ENCODE peak calls at places on chromosome 18, in eight cellular contexts. One of them, this sample, is unnamed.

GRCh38 chr18:9596257-9596656 is 18.1 kb downstream of the PPP4R1 start:
- DNase-seq in Peyer's patch: no peak
- DNase-seq in H1: no peak
- DNase-seq in GM23338: no peak
- DNase-seq in caudate nucleus: no peak
- DNase-seq in cardiac muscle cell: no peak
- DNase-seq in neural progenitor cell: no peak
- DNase-seq in H9: no peak
- DNase-seq in this sample: no peak

GRCh38 chr18:60692277-60692676 is 319.7 kb upstream of the MC4R start:
- DNase-seq in H1: no peak
- DNase-seq in cardiac muscle cell: no peak
- DNase-seq in GM23338: peak; percentile 5
- DNase-seq in caudate nucleus: no peak
- DNase-seq in Peyer's patch: no peak
- DNase-seq in neural progenitor cell: no peak
- DNase-seq in H9: no peak
- DNase-seq in this sample: no peak

GRCh38 chr18:49968649-49969309 is 155.4 kb upstream of the ACAA2 start:
- DNase-seq in H9: no peak
- DNase-seq in GM23338: no peak
- DNase-seq in caudate nucleus: no peak
- DNase-seq in neural progenitor cell: no peak
- DNase-seq in cardiac muscle cell: no peak
- DNase-seq in H1: no peak
- DNase-seq in Peyer's patch: no peak
- DNase-seq in this sample: no peak

GRCh38 chr18:60563082-60563481 is 190.5 kb upstream of the MC4R start:
- DNase-seq in cardiac muscle cell: no peak
- DNase-seq in caudate nucleus: no peak
- DNase-seq in H1: no peak
- DNase-seq in Peyer's patch: no peak
- DNase-seq in H9: no peak
- DNase-seq in neural progenitor cell: no peak
- DNase-seq in GM23338: no peak
- DNase-seq in this sample: no peak

GRCh38 chr18:23258566-23259265 is 123.4 kb downstream of the CABLES1 start:
- DNase-seq in H1: no peak
- DNase-seq in H9: no peak
- DNase-seq in GM23338: no peak
- DNase-seq in neural progenitor cell: no peak
- DNase-seq in caudate nucleus: no peak
- DNase-seq in Peyer's patch: no peak
- DNase-seq in cardiac muscle cell: no peak
- DNase-seq in this sample: no peak

GRCh38 chr18:79918089-79919011 is 33.1 kb downstream of the SLC66A2 start:
- DNase-seq in cardiac muscle cell: no peak
- DNase-seq in H1: no peak
- DNase-seq in neural progenitor cell: no peak
- DNase-seq in Peyer's patch: peak; percentile 33
- DNase-seq in caudate nucleus: no peak
- DNase-seq in GM23338: no peak
- DNase-seq in H9: peak; percentile 15
- DNase-seq in this sample: no peak

GRCh38 chr18:45412577-45412976 is 202.7 kb upstream of the SLC14A2 start:
- DNase-seq in Peyer's patch: no peak
- DNase-seq in H1: no peak
- DNase-seq in cardiac muscle cell: no peak
- DNase-seq in caudate nucleus: no peak
- DNase-seq in neural progenitor cell: no peak
- DNase-seq in GM23338: no peak
- DNase-seq in H9: no peak
- DNase-seq in this sample: peak; percentile 40

GRCh38 chr18:45243347-45244095 is 371.8 kb upstream of the SLC14A2 start:
- DNase-seq in H1: no peak
- DNase-seq in Peyer's patch: no peak
- DNase-seq in neural progenitor cell: no peak
- DNase-seq in cardiac muscle cell: no peak
- DNase-seq in H9: no peak
- DNase-seq in caudate nucleus: no peak
- DNase-seq in GM23338: no peak
- DNase-seq in this sample: no peak

GRCh38 chr18:35267161-35267651 is 22.8 kb downstream of the ZSCAN30 start:
- DNase-seq in H9: peak; percentile 31
- DNase-seq in caudate nucleus: peak; percentile 75
- DNase-seq in GM23338: peak; percentile 89
- DNase-seq in cardiac muscle cell: no peak
- DNase-seq in Peyer's patch: peak; percentile 80
- DNase-seq in H1: no peak
- DNase-seq in neural progenitor cell: peak; percentile 4
- DNase-seq in this sample: no peak

GRCh38 chr18:28715206-28715605 is 538.3 kb upstream of the CDH2 start:
- DNase-seq in neural progenitor cell: no peak
- DNase-seq in H1: no peak
- DNase-seq in GM23338: no peak
- DNase-seq in H9: no peak
- DNase-seq in caudate nucleus: no peak
- DNase-seq in cardiac muscle cell: no peak
- DNase-seq in Peyer's patch: no peak
- DNase-seq in this sample: no peak

GRCh38 chr18:61921621-61922235 is 28.9 kb upstream of the RNF152 start:
- DNase-seq in Peyer's patch: no peak
- DNase-seq in cardiac muscle cell: no peak
- DNase-seq in GM23338: peak; percentile 4
- DNase-seq in H1: no peak
- DNase-seq in neural progenitor cell: no peak
- DNase-seq in H9: no peak
- DNase-seq in caudate nucleus: no peak
- DNase-seq in this sample: no peak

GRCh38 chr18:67131498-67131897 is 385.0 kb downstream of the DSEL start:
- DNase-seq in GM23338: no peak
- DNase-seq in H1: no peak
- DNase-seq in Peyer's patch: no peak
- DNase-seq in cardiac muscle cell: no peak
- DNase-seq in neural progenitor cell: no peak
- DNase-seq in H9: no peak
- DNase-seq in caudate nucleus: no peak
- DNase-seq in this sample: peak; percentile 31

GRCh38 chr18:49647496-49648168 is 85.8 kb downstream of the LIPG start:
- DNase-seq in cardiac muscle cell: no peak
- DNase-seq in neural progenitor cell: no peak
- DNase-seq in H9: no peak
- DNase-seq in GM23338: no peak
- DNase-seq in caudate nucleus: no peak
- DNase-seq in Peyer's patch: no peak
- DNase-seq in H1: no peak
- DNase-seq in this sample: no peak

GRCh38 chr18:39624934-39625333 is 2059.3 kb upstream of the CELF4 start:
- DNase-seq in H9: no peak
- DNase-seq in Peyer's patch: no peak
- DNase-seq in caudate nucleus: no peak
- DNase-seq in neural progenitor cell: no peak
- DNase-seq in GM23338: peak; percentile 42
- DNase-seq in cardiac muscle cell: no peak
- DNase-seq in H1: peak; percentile 7
- DNase-seq in this sample: no peak

GRCh38 chr18:7945882-7946281 is 378.8 kb downstream of the PTPRM start:
- DNase-seq in H1: no peak
- DNase-seq in H9: no peak
- DNase-seq in caudate nucleus: no peak
- DNase-seq in GM23338: no peak
- DNase-seq in Peyer's patch: no peak
- DNase-seq in neural progenitor cell: no peak
- DNase-seq in cardiac muscle cell: no peak
- DNase-seq in this sample: peak; percentile 67

GRCh38 chr18:3692691-3693090 is 242.7 kb downstream of the TGIF1 start:
- DNase-seq in H1: no peak
- DNase-seq in H9: no peak
- DNase-seq in Peyer's patch: no peak
- DNase-seq in GM23338: no peak
- DNase-seq in caudate nucleus: no peak
- DNase-seq in cardiac muscle cell: no peak
- DNase-seq in neural progenitor cell: no peak
- DNase-seq in this sample: no peak
- H3K27ac ChIP-seq in H1: no peak overlapping the region
- H3K27ac ChIP-seq in H9: no peak overlapping the region
- H3K27ac ChIP-seq in Peyer's patch: no peak overlapping the region
- H3K27ac ChIP-seq in GM23338: no peak overlapping the region
- H3K27ac ChIP-seq in caudate nucleus: no peak overlapping the region
- H3K27ac ChIP-seq in cardiac muscle cell: no peak overlapping the region
- H3K27ac ChIP-seq in neural progenitor cell: no peak overlapping the region
- H3K27ac ChIP-seq in this sample: no peak overlapping the region

GRCh38 chr18:59142274-59142673 is 2.6 kb downstream of the SEC11C start:
- DNase-seq in cardiac muscle cell: no peak
- DNase-seq in GM23338: no peak
- DNase-seq in Peyer's patch: no peak
- DNase-seq in neural progenitor cell: no peak
- DNase-seq in caudate nucleus: no peak
- DNase-seq in H9: no peak
- DNase-seq in H1: no peak
- DNase-seq in this sample: no peak

GRCh38 chr18:59139291-59139614 is 431 bp upstream of the SEC11C start:
- DNase-seq in H1: peak; percentile 57
- DNase-seq in cardiac muscle cell: peak; percentile 93
- DNase-seq in H9: peak; percentile 91
- DNase-seq in Peyer's patch: peak; percentile 92
- DNase-seq in neural progenitor cell: peak; percentile 93
- DNase-seq in GM23338: peak; percentile 94
- DNase-seq in caudate nucleus: peak; percentile 90
- DNase-seq in this sample: peak; percentile 45

GRCh38 chr18:59140287-59140885 is 702 bp downstream of the SEC11C start:
- DNase-seq in cardiac muscle cell: peak; percentile 83
- DNase-seq in H9: peak; percentile 55
- DNase-seq in Peyer's patch: no peak
- DNase-seq in neural progenitor cell: peak; percentile 64
- DNase-seq in H1: no peak
- DNase-seq in GM23338: peak; percentile 59
- DNase-seq in caudate nucleus: no peak
- DNase-seq in this sample: no peak

GRCh38 chr18:59141294-59142068 is 1.8 kb downstream of the SEC11C start:
- DNase-seq in caudate nucleus: peak; percentile 18
- DNase-seq in cardiac muscle cell: no peak
- DNase-seq in neural progenitor cell: no peak
- DNase-seq in GM23338: no peak
- DNase-seq in Peyer's patch: no peak
- DNase-seq in H9: no peak
- DNase-seq in H1: no peak
- DNase-seq in this sample: no peak

GRCh38 chr18:59139615-59140286 is at the start of gene SEC11C:
- DNase-seq in neural progenitor cell: peak; percentile 98
- DNase-seq in Peyer's patch: peak; percentile 96
- DNase-seq in H9: peak; percentile 98
- DNase-seq in cardiac muscle cell: peak; percentile 98
- DNase-seq in GM23338: peak; percentile 98
- DNase-seq in caudate nucleus: peak; percentile 96
- DNase-seq in H1: peak; percentile 91
- DNase-seq in this sample: peak; percentile 87
- H3K27ac ChIP-seq in neural progenitor cell: no peak within 1 kb of the TSS
- H3K27ac ChIP-seq in Peyer's patch: peak within 1 kb of the TSS; percentile 82
- H3K27ac ChIP-seq in H9: no peak within 1 kb of the TSS
- H3K27ac ChIP-seq in cardiac muscle cell: peak within 1 kb of the TSS; percentile 97
- H3K27ac ChIP-seq in GM23338: peak within 1 kb of the TSS; percentile 88
- H3K27ac ChIP-seq in caudate nucleus: peak within 1 kb of the TSS; percentile 94
- H3K27ac ChIP-seq in H1: peak within 1 kb of the TSS; percentile 98
- H3K27ac ChIP-seq in this sample: peak within 1 kb of the TSS; percentile 61

GRCh38 chr18:25234363-25234639 is 117.7 kb downstream of the ZNF521 start:
- DNase-seq in neural progenitor cell: no peak
- DNase-seq in cardiac muscle cell: no peak
- DNase-seq in caudate nucleus: no peak
- DNase-seq in H1: no peak
- DNase-seq in GM23338: no peak
- DNase-seq in H9: no peak
- DNase-seq in Peyer's patch: no peak
- DNase-seq in this sample: no peak

GRCh38 chr18:25234740-25235345 is 117.1 kb downstream of the ZNF521 start:
- DNase-seq in H1: no peak
- DNase-seq in cardiac muscle cell: peak; percentile 49
- DNase-seq in neural progenitor cell: no peak
- DNase-seq in H9: no peak
- DNase-seq in Peyer's patch: no peak
- DNase-seq in caudate nucleus: no peak
- DNase-seq in GM23338: no peak
- DNase-seq in this sample: no peak

GRCh38 chr18:25236736-25237135 is 115.2 kb downstream of the ZNF521 start:
- DNase-seq in H9: no peak
- DNase-seq in caudate nucleus: no peak
- DNase-seq in GM23338: no peak
- DNase-seq in H1: no peak
- DNase-seq in Peyer's patch: no peak
- DNase-seq in cardiac muscle cell: no peak
- DNase-seq in neural progenitor cell: no peak
- DNase-seq in this sample: no peak

GRCh38 chr18:25233582-25234362 is 118.2 kb downstream of the ZNF521 start:
- DNase-seq in H1: no peak
- DNase-seq in H9: no peak
- DNase-seq in Peyer's patch: no peak
- DNase-seq in caudate nucleus: no peak
- DNase-seq in GM23338: no peak
- DNase-seq in neural progenitor cell: no peak
- DNase-seq in cardiac muscle cell: no peak
- DNase-seq in this sample: no peak

DNA sequence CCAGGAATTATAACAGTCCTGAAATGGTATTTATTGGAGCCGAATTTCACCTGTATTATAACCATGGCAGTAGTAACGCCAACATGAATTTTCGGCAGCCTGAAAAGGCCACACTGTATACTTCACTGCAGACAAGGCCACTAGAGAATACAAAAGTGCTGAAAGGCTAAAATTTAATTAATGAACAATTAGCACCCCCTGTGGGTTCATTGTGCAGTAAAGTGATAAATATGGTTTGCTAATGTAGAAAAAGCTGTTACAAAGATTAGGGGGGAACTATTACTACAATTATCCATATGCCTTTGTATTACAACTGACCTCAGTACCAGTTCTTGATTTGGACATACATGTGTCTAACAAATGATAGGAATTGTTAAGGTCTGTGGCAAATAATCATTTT is 116.3 kb downstream of the ZNF521 start:
- DNase-seq in Peyer's patch: no peak
- DNase-seq in GM23338: no peak
- DNase-seq in H1: no peak
- DNase-seq in cardiac muscle cell: no peak
- DNase-seq in neural progenitor cell: no peak
- DNase-seq in caudate nucleus: no peak
- DNase-seq in H9: no peak
- DNase-seq in this sample: no peak
- H3K27ac ChIP-seq in Peyer's patch: no peak overlapping the region
- H3K27ac ChIP-seq in GM23338: no peak overlapping the region
- H3K27ac ChIP-seq in H1: no peak overlapping the region
- H3K27ac ChIP-seq in cardiac muscle cell: no peak overlapping the region
- H3K27ac ChIP-seq in neural progenitor cell: no peak overlapping the region
- H3K27ac ChIP-seq in caudate nucleus: no peak overlapping the region
- H3K27ac ChIP-seq in H9: no peak overlapping the region
- H3K27ac ChIP-seq in this sample: no peak overlapping the region

DNA sequence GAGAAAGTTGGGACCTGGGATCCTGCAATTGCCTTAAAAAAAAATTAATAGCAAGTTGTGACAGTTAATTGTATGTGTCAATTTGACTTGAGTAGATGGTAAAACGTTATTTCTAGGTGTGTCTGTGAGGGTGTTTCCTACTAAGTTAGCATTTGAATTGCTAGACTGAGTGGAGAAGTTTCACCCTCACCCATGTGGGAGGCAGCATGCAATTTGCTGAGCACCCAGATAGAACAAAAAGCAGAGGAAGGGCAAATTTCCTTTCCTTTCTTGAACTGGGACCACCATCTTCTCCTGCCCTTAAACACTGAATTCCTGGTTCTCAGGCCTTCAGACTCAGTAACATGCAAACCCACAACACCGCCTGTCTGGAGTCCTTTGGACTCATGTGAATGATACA is 455.7 kb downstream of the GALR1 start:
- DNase-seq in neural progenitor cell: no peak
- DNase-seq in H1: no peak
- DNase-seq in cardiac muscle cell: no peak
- DNase-seq in GM23338: no peak
- DNase-seq in H9: no peak
- DNase-seq in Peyer's patch: no peak
- DNase-seq in caudate nucleus: no peak
- DNase-seq in this sample: no peak
- H3K27ac ChIP-seq in neural progenitor cell: no peak overlapping the region
- H3K27ac ChIP-seq in H1: no peak overlapping the region
- H3K27ac ChIP-seq in cardiac muscle cell: no peak overlapping the region
- H3K27ac ChIP-seq in GM23338: no peak overlapping the region
- H3K27ac ChIP-seq in H9: no peak overlapping the region
- H3K27ac ChIP-seq in Peyer's patch: no peak overlapping the region
- H3K27ac ChIP-seq in caudate nucleus: no peak overlapping the region
- H3K27ac ChIP-seq in this sample: no peak overlapping the region

This sample was measured in epithelial cell of prostate.